ENCODE peak calls at places on chromosome 12, in nine cellular contexts. One of them, this sample, is unnamed.

GRCh38 chr12:67519824-67520433 is 128.6 kb upstream of the DYRK2 start:
- DNase-seq in Panc1: no peak
- DNase-seq in breast epithelium: peak; percentile 36
- DNase-seq in upper lobe of left lung: no peak
- DNase-seq in SK-N-SH: no peak
- DNase-seq in sigmoid colon: no peak
- DNase-seq in vagina: no peak
- DNase-seq in suprapubic skin: no peak
- DNase-seq in HCT116: no peak
- DNase-seq in this sample: peak; percentile 72

GRCh38 chr12:101854747-101855146 is 22.6 kb upstream of the DRAM1 start:
- DNase-seq in vagina: no peak
- DNase-seq in Panc1: no peak
- DNase-seq in sigmoid colon: no peak
- DNase-seq in breast epithelium: no peak
- DNase-seq in suprapubic skin: no peak
- DNase-seq in SK-N-SH: no peak
- DNase-seq in HCT116: no peak
- DNase-seq in upper lobe of left lung: no peak
- DNase-seq in this sample: no peak

GRCh38 chr12:63348544-63348943 is 197.5 kb upstream of the AVPR1A start:
- DNase-seq in suprapubic skin: no peak
- DNase-seq in upper lobe of left lung: no peak
- DNase-seq in HCT116: no peak
- DNase-seq in Panc1: no peak
- DNase-seq in SK-N-SH: no peak
- DNase-seq in breast epithelium: no peak
- DNase-seq in vagina: no peak
- DNase-seq in sigmoid colon: no peak
- DNase-seq in this sample: no peak

GRCh38 chr12:112091563-112091962 is 17.0 kb downstream of the NAA25 start:
- DNase-seq in sigmoid colon: no peak
- DNase-seq in SK-N-SH: no peak
- DNase-seq in Panc1: no peak
- DNase-seq in HCT116: no peak
- DNase-seq in upper lobe of left lung: no peak
- DNase-seq in breast epithelium: no peak
- DNase-seq in suprapubic skin: no peak
- DNase-seq in vagina: no peak
- DNase-seq in this sample: no peak

GRCh38 chr12:24839268-24839791 is 109.6 kb downstream of the BCAT1 start:
- DNase-seq in Panc1: no peak
- DNase-seq in breast epithelium: no peak
- DNase-seq in sigmoid colon: no peak
- DNase-seq in suprapubic skin: no peak
- DNase-seq in SK-N-SH: no peak
- DNase-seq in HCT116: no peak
- DNase-seq in vagina: no peak
- DNase-seq in upper lobe of left lung: no peak
- DNase-seq in this sample: no peak

GRCh38 chr12:114405199-114405448 is 820 bp downstream of the TBX5 start:
- DNase-seq in SK-N-SH: no peak
- DNase-seq in upper lobe of left lung: no peak
- DNase-seq in vagina: no peak
- DNase-seq in Panc1: no peak
- DNase-seq in sigmoid colon: no peak
- DNase-seq in suprapubic skin: no peak
- DNase-seq in HCT116: no peak
- DNase-seq in breast epithelium: no peak
- DNase-seq in this sample: no peak

GRCh38 chr12:101925352-101925751 is 48.0 kb downstream of the DRAM1 start:
- DNase-seq in HCT116: no peak
- DNase-seq in SK-N-SH: no peak
- DNase-seq in suprapubic skin: peak; percentile 86
- DNase-seq in upper lobe of left lung: peak; percentile 65
- DNase-seq in breast epithelium: peak; percentile 61
- DNase-seq in sigmoid colon: peak; percentile 88
- DNase-seq in vagina: no peak
- DNase-seq in Panc1: no peak
- DNase-seq in this sample: no peak

GRCh38 chr12:89768586-89769482 is 60.2 kb upstream of the ATP2B1 start:
- DNase-seq in suprapubic skin: no peak
- DNase-seq in SK-N-SH: no peak
- DNase-seq in vagina: no peak
- DNase-seq in upper lobe of left lung: peak; percentile 50
- DNase-seq in HCT116: peak; percentile 95
- DNase-seq in Panc1: peak; percentile 64
- DNase-seq in sigmoid colon: no peak
- DNase-seq in breast epithelium: no peak
- DNase-seq in this sample: no peak

GRCh38 chr12:91225316-91225715 is 42.7 kb upstream of the DCN start:
- DNase-seq in SK-N-SH: no peak
- DNase-seq in suprapubic skin: no peak
- DNase-seq in upper lobe of left lung: no peak
- DNase-seq in sigmoid colon: no peak
- DNase-seq in breast epithelium: no peak
- DNase-seq in HCT116: no peak
- DNase-seq in Panc1: no peak
- DNase-seq in vagina: no peak
- DNase-seq in this sample: no peak

GRCh38 chr12:4272014-4272975 is 1.3 kb upstream of the CCND2 start:
- DNase-seq in Panc1: no peak
- DNase-seq in upper lobe of left lung: peak; percentile 80
- DNase-seq in SK-N-SH: peak; percentile 65
- DNase-seq in suprapubic skin: peak; percentile 86
- DNase-seq in sigmoid colon: peak; percentile 94
- DNase-seq in breast epithelium: peak; percentile 79
- DNase-seq in HCT116: no peak
- DNase-seq in vagina: no peak
- DNase-seq in this sample: peak; percentile 49

GRCh38 chr12:76006028-76006916 is 25.3 kb downstream of the PHLDA1 start:
- DNase-seq in vagina: no peak
- DNase-seq in SK-N-SH: no peak
- DNase-seq in suprapubic skin: no peak
- DNase-seq in sigmoid colon: no peak
- DNase-seq in upper lobe of left lung: no peak
- DNase-seq in Panc1: no peak
- DNase-seq in HCT116: no peak
- DNase-seq in breast epithelium: no peak
- DNase-seq in this sample: no peak

GRCh38 chr12:75837700-75838099 is 193.9 kb downstream of the PHLDA1 start:
- DNase-seq in SK-N-SH: peak; percentile 36
- DNase-seq in suprapubic skin: no peak
- DNase-seq in Panc1: no peak
- DNase-seq in HCT116: no peak
- DNase-seq in upper lobe of left lung: peak; percentile 27
- DNase-seq in sigmoid colon: no peak
- DNase-seq in breast epithelium: no peak
- DNase-seq in vagina: no peak
- DNase-seq in this sample: no peak

GRCh38 chr12:10310926-10311705 is 3.4 kb downstream of the KLRD1 start:
- DNase-seq in HCT116: no peak
- DNase-seq in sigmoid colon: no peak
- DNase-seq in vagina: no peak
- DNase-seq in suprapubic skin: no peak
- DNase-seq in upper lobe of left lung: no peak
- DNase-seq in SK-N-SH: no peak
- DNase-seq in Panc1: no peak
- DNase-seq in breast epithelium: no peak
- DNase-seq in this sample: no peak

DNA sequence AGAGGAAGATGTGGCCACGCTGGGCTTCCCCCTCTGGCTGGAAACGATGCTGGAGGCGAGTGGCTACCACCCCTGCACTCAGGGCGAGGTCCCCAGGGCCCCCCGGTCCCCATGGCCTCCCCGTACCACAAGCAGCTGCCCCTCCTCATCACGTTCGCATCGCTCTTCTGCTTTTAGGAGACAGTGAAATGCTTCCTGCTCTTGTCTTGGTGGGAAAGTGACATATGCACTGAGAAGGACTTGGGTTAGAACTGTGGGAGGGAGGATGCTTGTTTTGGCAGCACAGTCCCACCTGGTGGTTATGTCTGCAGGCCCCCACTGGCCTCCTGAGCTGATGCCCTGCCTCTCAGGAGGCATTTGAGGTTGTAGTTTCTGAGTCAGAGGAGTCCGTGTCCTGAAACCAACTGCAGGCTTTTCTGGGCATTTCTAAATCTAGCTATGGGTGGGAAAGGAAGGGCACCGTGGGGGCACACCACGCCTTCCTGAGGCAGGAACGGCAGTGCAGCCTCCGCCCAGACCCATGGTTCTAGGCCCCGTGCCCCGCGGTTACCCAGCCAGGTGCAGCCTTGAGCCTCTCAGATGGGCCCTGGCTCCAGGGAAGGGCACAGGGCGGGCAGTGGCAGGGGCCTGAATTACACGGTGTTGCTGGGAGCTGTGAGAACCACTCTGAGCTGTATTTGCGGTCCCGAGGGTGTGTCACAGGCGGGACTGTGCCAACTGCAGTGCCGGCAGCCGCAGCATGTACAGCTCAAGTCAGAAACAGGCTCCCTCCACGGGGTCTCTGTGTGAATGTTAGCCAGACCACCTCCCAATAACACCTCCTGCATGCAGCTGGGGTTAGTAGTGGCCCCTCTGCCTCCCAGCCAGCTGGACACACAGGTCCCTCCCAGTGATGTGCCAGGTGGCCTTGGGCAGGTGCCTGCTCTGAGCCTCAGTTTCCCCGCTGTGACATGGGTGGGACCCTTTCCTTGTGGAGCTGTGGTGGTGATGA is 139.5 kb downstream of the ADGRD1 start:
- DNase-seq in breast epithelium: no peak
- DNase-seq in suprapubic skin: peak; percentile 69
- DNase-seq in SK-N-SH: no peak
- DNase-seq in HCT116: no peak
- DNase-seq in sigmoid colon: peak; percentile 54
- DNase-seq in vagina: no peak
- DNase-seq in upper lobe of left lung: peak; percentile 19
- DNase-seq in Panc1: no peak
- DNase-seq in this sample: no peak
- TF ChIP-seq POLR2AphosphoS5 in breast epithelium: no peak
- TF ChIP-seq POLR2AphosphoS5 in suprapubic skin: no peak
- TF ChIP-seq POLR2AphosphoS5 in SK-N-SH: no peak
- TF ChIP-seq POLR2AphosphoS5 in HCT116: no peak
- TF ChIP-seq POLR2AphosphoS5 in sigmoid colon: no peak
- TF ChIP-seq POLR2AphosphoS5 in vagina: no peak
- TF ChIP-seq POLR2AphosphoS5 in upper lobe of left lung: no peak
- TF ChIP-seq POLR2AphosphoS5 in Panc1: no peak
- TF ChIP-seq POLR2AphosphoS5 in this sample: no peak

DNA sequence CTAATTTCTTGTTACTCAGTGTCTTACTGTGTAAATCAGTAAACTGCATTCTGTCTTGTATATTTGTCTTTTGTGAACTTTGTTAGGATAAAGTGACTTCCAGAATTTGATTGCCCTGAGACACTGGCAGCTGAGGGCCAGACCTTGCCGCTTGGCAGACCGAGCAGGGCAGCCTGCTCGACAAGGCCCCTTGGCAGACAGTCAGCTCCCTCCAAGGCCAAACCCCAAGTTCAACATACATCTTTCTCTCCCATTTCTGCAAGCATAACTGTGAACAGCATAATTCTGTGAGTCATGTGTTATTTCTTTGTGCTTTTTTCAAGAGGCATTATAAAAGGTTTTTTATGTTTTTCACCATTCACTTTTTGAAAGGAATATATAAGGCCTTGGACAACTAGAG is 39.2 kb upstream of the BMAL2 start:
- DNase-seq in SK-N-SH: no peak
- DNase-seq in vagina: no peak
- DNase-seq in sigmoid colon: no peak
- DNase-seq in suprapubic skin: no peak
- DNase-seq in HCT116: no peak
- DNase-seq in breast epithelium: peak; percentile 44
- DNase-seq in upper lobe of left lung: no peak
- DNase-seq in Panc1: no peak
- DNase-seq in this sample: peak; percentile 49
- H3K27ac ChIP-seq in SK-N-SH: no peak overlapping the region
- H3K27ac ChIP-seq in vagina: no peak overlapping the region
- H3K27ac ChIP-seq in sigmoid colon: peak overlapping the region; percentile 65
- H3K27ac ChIP-seq in suprapubic skin: no peak overlapping the region
- H3K27ac ChIP-seq in HCT116: no peak overlapping the region
- H3K27ac ChIP-seq in breast epithelium: peak overlapping the region; percentile 23
- H3K27ac ChIP-seq in upper lobe of left lung: no peak overlapping the region
- H3K27ac ChIP-seq in Panc1: no peak overlapping the region
- H3K27ac ChIP-seq in this sample: no peak overlapping the region

DNA sequence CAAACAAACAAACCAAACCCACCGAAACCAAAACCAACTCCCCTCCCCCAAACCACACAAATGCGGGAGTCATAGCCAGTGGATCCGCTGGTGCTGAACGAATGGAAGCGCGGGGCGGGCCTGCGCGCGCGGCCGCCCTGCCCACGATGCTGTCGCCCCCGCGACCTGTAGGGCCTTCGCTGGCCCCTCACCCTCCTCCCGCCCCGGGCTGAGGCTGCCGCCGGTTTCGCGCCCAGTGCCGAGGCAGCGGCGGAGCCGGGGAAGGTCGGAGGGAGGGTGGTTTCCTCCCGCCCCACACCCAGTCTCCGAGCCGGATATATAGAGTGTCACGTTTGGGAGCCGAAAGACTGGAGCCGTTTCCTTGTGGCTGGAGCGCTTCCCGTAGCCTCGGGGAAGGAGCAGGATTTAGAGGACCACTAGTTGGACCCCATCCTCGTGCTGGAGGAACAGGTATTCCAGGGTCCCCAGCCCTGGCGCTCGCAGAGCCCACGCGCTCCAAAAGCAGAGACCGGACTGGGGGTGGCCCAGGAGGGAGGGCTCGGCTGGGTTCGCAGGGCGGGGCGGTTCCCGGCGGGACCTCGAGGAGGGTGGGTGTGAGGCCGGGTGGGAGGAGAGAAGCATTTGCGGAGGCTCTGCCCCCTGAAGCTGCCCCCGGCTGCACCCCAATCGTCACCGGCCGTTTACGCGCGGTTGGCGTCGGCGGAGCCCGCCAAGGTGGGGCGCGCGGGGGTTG is at the start of gene FAR2:
- DNase-seq in sigmoid colon: peak; percentile 84
- DNase-seq in breast epithelium: no peak
- DNase-seq in upper lobe of left lung: peak; percentile 40
- DNase-seq in SK-N-SH: peak; percentile 85
- DNase-seq in suprapubic skin: peak; percentile 82
- DNase-seq in HCT116: no peak
- DNase-seq in Panc1: no peak
- DNase-seq in vagina: no peak
- DNase-seq in this sample: no peak
- TF ChIP-seq POLR2AphosphoS5 in sigmoid colon: peak; percentile 47
- TF ChIP-seq POLR2AphosphoS5 in breast epithelium: no peak
- TF ChIP-seq POLR2AphosphoS5 in upper lobe of left lung: no peak
- TF ChIP-seq POLR2AphosphoS5 in SK-N-SH: peak; percentile 33
- TF ChIP-seq POLR2AphosphoS5 in suprapubic skin: no peak
- TF ChIP-seq POLR2AphosphoS5 in HCT116: peak; percentile 20
- TF ChIP-seq POLR2AphosphoS5 in Panc1: no peak
- TF ChIP-seq POLR2AphosphoS5 in vagina: peak; percentile 85
- TF ChIP-seq POLR2AphosphoS5 in this sample: no peak

DNA sequence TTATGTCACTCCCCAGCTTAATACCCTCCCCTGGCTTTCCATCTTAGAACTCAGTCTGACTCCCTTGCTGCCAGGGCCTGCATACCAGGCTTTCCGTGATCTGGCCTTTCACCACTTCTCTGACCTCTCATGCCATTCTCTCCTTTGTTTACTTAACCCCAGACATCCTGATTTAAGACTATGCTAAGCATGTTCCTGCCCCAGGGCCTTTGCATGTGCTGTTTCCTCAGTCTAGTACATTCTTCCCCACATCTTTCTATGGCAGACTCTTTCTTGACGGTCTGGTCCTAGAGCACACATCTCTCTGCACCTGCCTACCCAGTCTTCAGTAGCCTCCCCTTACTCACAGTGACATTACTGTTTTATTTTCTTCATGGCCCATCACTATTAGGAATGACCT is 42.2 kb downstream of the PLXNC1 start:
- DNase-seq in suprapubic skin: no peak
- DNase-seq in HCT116: no peak
- DNase-seq in Panc1: no peak
- DNase-seq in upper lobe of left lung: no peak
- DNase-seq in sigmoid colon: no peak
- DNase-seq in vagina: no peak
- DNase-seq in SK-N-SH: no peak
- DNase-seq in breast epithelium: no peak
- DNase-seq in this sample: no peak
- H3K27ac ChIP-seq in suprapubic skin: no peak overlapping the region
- H3K27ac ChIP-seq in HCT116: no peak overlapping the region
- H3K27ac ChIP-seq in Panc1: no peak overlapping the region
- H3K27ac ChIP-seq in upper lobe of left lung: no peak overlapping the region
- H3K27ac ChIP-seq in sigmoid colon: no peak overlapping the region
- H3K27ac ChIP-seq in vagina: no peak overlapping the region
- H3K27ac ChIP-seq in SK-N-SH: no peak overlapping the region
- H3K27ac ChIP-seq in breast epithelium: no peak overlapping the region
- H3K27ac ChIP-seq in this sample: no peak overlapping the region

This sample was measured in prostate gland.